ENCODE peak calls at places on chromosomes 3 and 15, in eight cellular contexts. One of them, this sample, is unnamed.

GRCh38 chr3:31815631-31816440 is 165.2 kb downstream of the OSBPL10 start:
- DNase-seq in A549: no peak
- DNase-seq in tibial nerve: no peak
- DNase-seq in transverse colon: no peak
- DNase-seq in adrenal gland: no peak
- DNase-seq in ovary: no peak
- DNase-seq in stomach: no peak
- DNase-seq in IMR-90: no peak
- DNase-seq in this sample: no peak

GRCh38 chr3:109284071-109284470 is 32.2 kb downstream of the DPPA2 start:
- DNase-seq in stomach: no peak
- DNase-seq in transverse colon: no peak
- DNase-seq in A549: no peak
- DNase-seq in IMR-90: no peak
- DNase-seq in ovary: no peak
- DNase-seq in tibial nerve: no peak
- DNase-seq in adrenal gland: no peak
- DNase-seq in this sample: no peak

GRCh38 chr15:52186651-52187486 is 4.3 kb downstream of the GNB5 start:
- DNase-seq in adrenal gland: peak
- DNase-seq in IMR-90: no peak
- DNase-seq in stomach: no peak
- DNase-seq in A549: no peak
- DNase-seq in tibial nerve: no peak
- DNase-seq in ovary: peak
- DNase-seq in transverse colon: no peak
- DNase-seq in this sample: no peak

GRCh38 chr3:116614795-116615362 is 94.7 kb upstream of the TUSC7 start:
- DNase-seq in adrenal gland: no peak
- DNase-seq in stomach: no peak
- DNase-seq in transverse colon: no peak
- DNase-seq in IMR-90: peak
- DNase-seq in A549: no peak
- DNase-seq in tibial nerve: no peak
- DNase-seq in ovary: no peak
- DNase-seq in this sample: no peak

GRCh38 chr3:25527796-25528195 is 99.7 kb downstream of the RARB start:
- DNase-seq in transverse colon: no peak
- DNase-seq in tibial nerve: no peak
- DNase-seq in adrenal gland: no peak
- DNase-seq in A549: no peak
- DNase-seq in stomach: no peak
- DNase-seq in ovary: no peak
- DNase-seq in IMR-90: no peak
- DNase-seq in this sample: no peak

GRCh38 chr3:146970236-146970635 is 365.1 kb upstream of the PLSCR5 start:
- DNase-seq in A549: no peak
- DNase-seq in tibial nerve: no peak
- DNase-seq in IMR-90: no peak
- DNase-seq in transverse colon: no peak
- DNase-seq in adrenal gland: no peak
- DNase-seq in stomach: no peak
- DNase-seq in ovary: no peak
- DNase-seq in this sample: no peak

GRCh38 chr15:63089260-63090043 is 32.2 kb upstream of the LACTB start:
- DNase-seq in adrenal gland: no peak
- DNase-seq in transverse colon: peak
- DNase-seq in A549: peak
- DNase-seq in tibial nerve: no peak
- DNase-seq in ovary: no peak
- DNase-seq in IMR-90: peak
- DNase-seq in stomach: no peak
- DNase-seq in this sample: no peak

GRCh38 chr3:192128060-192128459 is 599.3 kb downstream of the FGF12 start:
- DNase-seq in IMR-90: no peak
- DNase-seq in stomach: no peak
- DNase-seq in ovary: no peak
- DNase-seq in adrenal gland: no peak
- DNase-seq in transverse colon: no peak
- DNase-seq in A549: no peak
- DNase-seq in tibial nerve: no peak
- DNase-seq in this sample: no peak

GRCh38 chr3:189517981-189518380 is 113.2 kb upstream of the TP63 start:
- DNase-seq in adrenal gland: no peak
- DNase-seq in stomach: no peak
- DNase-seq in tibial nerve: no peak
- DNase-seq in ovary: no peak
- DNase-seq in A549: no peak
- DNase-seq in IMR-90: no peak
- DNase-seq in transverse colon: no peak
- DNase-seq in this sample: no peak

GRCh38 chr3:124248471-124249028 is 256.6 kb upstream of the ROPN1 start:
- DNase-seq in transverse colon: peak
- DNase-seq in stomach: peak
- DNase-seq in adrenal gland: peak
- DNase-seq in IMR-90: peak
- DNase-seq in ovary: no peak
- DNase-seq in tibial nerve: no peak
- DNase-seq in A549: peak
- DNase-seq in this sample: peak

GRCh38 chr15:75235760-75236729 is 22.1 kb upstream of the GOLGA6C start:
- DNase-seq in stomach: no peak
- DNase-seq in A549: no peak
- DNase-seq in tibial nerve: no peak
- DNase-seq in ovary: no peak
- DNase-seq in adrenal gland: no peak
- DNase-seq in IMR-90: no peak
- DNase-seq in transverse colon: no peak
- DNase-seq in this sample: peak

GRCh38 chr15:98904466-98905048 is 103.0 kb downstream of the PGPEP1L start:
- DNase-seq in ovary: no peak
- DNase-seq in adrenal gland: peak
- DNase-seq in IMR-90: peak
- DNase-seq in tibial nerve: no peak
- DNase-seq in stomach: no peak
- DNase-seq in transverse colon: peak
- DNase-seq in A549: peak
- DNase-seq in this sample: no peak

GRCh38 chr15:40367673-40368611 is 9.9 kb downstream of the DISP2 start:
- DNase-seq in IMR-90: peak
- DNase-seq in adrenal gland: peak
- DNase-seq in transverse colon: peak
- DNase-seq in stomach: peak
- DNase-seq in A549: peak
- DNase-seq in tibial nerve: peak
- DNase-seq in ovary: peak
- DNase-seq in this sample: peak

GRCh38 chr15:63506537-63507035 is 2.2 kb downstream of the USP3 start:
- DNase-seq in transverse colon: no peak
- DNase-seq in adrenal gland: no peak
- DNase-seq in stomach: no peak
- DNase-seq in tibial nerve: no peak
- DNase-seq in A549: peak
- DNase-seq in ovary: no peak
- DNase-seq in IMR-90: no peak
- DNase-seq in this sample: no peak

GRCh38 chr3:194271459-194272035 is 79.6 kb downstream of the CPN2 start:
- DNase-seq in A549: no peak
- DNase-seq in tibial nerve: no peak
- DNase-seq in IMR-90: no peak
- DNase-seq in stomach: no peak
- DNase-seq in adrenal gland: no peak
- DNase-seq in transverse colon: no peak
- DNase-seq in ovary: no peak
- DNase-seq in this sample: no peak

GRCh38 chr3:100650651-100651611 is 41.5 kb downstream of the ADGRG7 start:
- DNase-seq in stomach: no peak
- DNase-seq in transverse colon: no peak
- DNase-seq in IMR-90: peak
- DNase-seq in A549: peak
- DNase-seq in ovary: no peak
- DNase-seq in adrenal gland: no peak
- DNase-seq in tibial nerve: no peak
- DNase-seq in this sample: no peak

GRCh38 chr3:131353016-131353877 is 28.3 kb upstream of the NUDT16 start:
- DNase-seq in tibial nerve: no peak
- DNase-seq in IMR-90: no peak
- DNase-seq in stomach: no peak
- DNase-seq in adrenal gland: no peak
- DNase-seq in ovary: no peak
- DNase-seq in transverse colon: no peak
- DNase-seq in A549: peak
- DNase-seq in this sample: no peak

GRCh38 chr15:41215708-41216107 is 14.8 kb downstream of the EXD1 start:
- DNase-seq in IMR-90: no peak
- DNase-seq in ovary: no peak
- DNase-seq in adrenal gland: no peak
- DNase-seq in tibial nerve: no peak
- DNase-seq in A549: no peak
- DNase-seq in stomach: no peak
- DNase-seq in transverse colon: no peak
- DNase-seq in this sample: no peak

DNA sequence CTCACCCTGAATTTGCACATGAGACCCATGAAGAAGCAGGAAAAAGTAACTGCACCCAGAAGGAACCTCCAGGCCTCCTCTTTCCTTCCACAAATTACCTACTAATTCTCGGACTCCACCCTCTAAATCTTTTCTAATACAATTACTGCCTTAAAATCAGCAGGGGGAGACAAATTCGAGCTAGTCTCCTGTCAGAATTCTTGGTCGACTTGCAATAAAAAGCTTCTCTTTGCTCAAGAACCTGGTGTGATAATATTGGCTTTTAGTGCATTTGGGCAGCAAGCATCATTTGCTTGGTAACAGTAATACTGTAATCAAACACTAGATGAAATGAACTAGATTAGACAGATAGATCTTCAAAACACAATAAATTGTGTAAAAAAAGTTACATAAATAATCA is 281.9 kb downstream of the RAP2B start:
- DNase-seq in A549: peak
- DNase-seq in tibial nerve: no peak
- DNase-seq in stomach: no peak
- DNase-seq in IMR-90: peak
- DNase-seq in adrenal gland: no peak
- DNase-seq in ovary: no peak
- DNase-seq in transverse colon: no peak
- DNase-seq in this sample: no peak
- TF ChIP-seq CTCF in A549: no peak
- TF ChIP-seq CTCF in tibial nerve: no peak
- TF ChIP-seq CTCF in stomach: no peak
- TF ChIP-seq CTCF in IMR-90: peak
- TF ChIP-seq CTCF in adrenal gland: no peak
- TF ChIP-seq CTCF in ovary: no peak
- TF ChIP-seq CTCF in transverse colon: no peak
- TF ChIP-seq CTCF in this sample: no peak

GRCh38 chr3:72847751-72848702 is at the start of gene SHQ1:
- DNase-seq in adrenal gland: peak
- DNase-seq in IMR-90: peak
- DNase-seq in stomach: peak
- DNase-seq in A549: peak
- DNase-seq in tibial nerve: peak
- DNase-seq in ovary: peak
- DNase-seq in transverse colon: peak
- DNase-seq in this sample: peak
- TF ChIP-seq POLR2A in adrenal gland: peak
- TF ChIP-seq POLR2A in IMR-90: peak
- TF ChIP-seq POLR2A in stomach: no peak
- TF ChIP-seq POLR2A in A549: peak
- TF ChIP-seq POLR2A in tibial nerve: peak
- TF ChIP-seq POLR2A in ovary: peak
- TF ChIP-seq POLR2A in transverse colon: peak
- TF ChIP-seq POLR2A in this sample: no peak

DNA sequence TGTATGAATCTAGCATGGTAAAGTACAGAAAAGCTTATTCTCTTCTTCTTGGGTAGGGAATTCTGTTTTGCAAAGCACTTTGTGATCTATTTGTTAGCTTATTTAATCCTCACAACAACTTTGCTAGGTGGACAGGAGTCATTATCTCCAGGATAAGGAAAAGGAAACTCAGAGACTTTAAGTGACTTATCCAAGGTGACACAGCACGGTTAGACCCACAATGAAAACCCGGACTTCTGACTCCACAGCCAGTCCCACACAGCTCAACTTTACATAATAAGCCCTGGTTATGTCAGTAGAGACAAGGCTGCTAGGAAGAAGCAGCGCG is 384 bp upstream of the NDUFB4 start:
- DNase-seq in A549: no peak
- DNase-seq in adrenal gland: no peak
- DNase-seq in transverse colon: no peak
- DNase-seq in tibial nerve: no peak
- DNase-seq in IMR-90: no peak
- DNase-seq in ovary: no peak
- DNase-seq in stomach: no peak
- DNase-seq in this sample: no peak
- H3K27ac ChIP-seq in A549: peak
- H3K27ac ChIP-seq in adrenal gland: peak
- H3K27ac ChIP-seq in transverse colon: peak
- H3K27ac ChIP-seq in tibial nerve: peak
- H3K27ac ChIP-seq in IMR-90: peak
- H3K27ac ChIP-seq in ovary: peak
- H3K27ac ChIP-seq in stomach: peak
- H3K27ac ChIP-seq in this sample: peak

DNA sequence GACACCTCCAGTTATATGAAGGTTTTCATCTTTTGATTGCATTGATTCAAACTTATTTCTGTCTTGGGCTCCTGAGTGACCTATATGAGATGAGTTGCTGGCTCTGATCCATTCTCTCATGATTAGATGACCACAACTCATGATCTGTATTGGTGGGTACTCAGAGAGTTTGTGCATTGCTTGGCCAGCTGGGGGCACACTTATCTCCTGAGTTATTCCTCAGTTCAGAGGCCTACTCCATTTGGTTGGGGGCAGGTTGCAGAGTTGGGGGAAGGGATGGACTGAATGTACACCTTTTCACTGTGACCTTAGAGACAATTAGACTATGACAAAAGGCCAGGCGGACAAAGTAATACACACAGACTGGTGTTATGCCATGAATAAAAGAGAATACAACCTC is 166.2 kb upstream of the SEMA6D start:
- DNase-seq in stomach: no peak
- DNase-seq in tibial nerve: no peak
- DNase-seq in A549: no peak
- DNase-seq in adrenal gland: no peak
- DNase-seq in transverse colon: no peak
- DNase-seq in IMR-90: no peak
- DNase-seq in ovary: no peak
- DNase-seq in this sample: no peak
- TF ChIP-seq CTCF in stomach: no peak
- TF ChIP-seq CTCF in tibial nerve: no peak
- TF ChIP-seq CTCF in A549: no peak
- TF ChIP-seq CTCF in adrenal gland: no peak
- TF ChIP-seq CTCF in transverse colon: no peak
- TF ChIP-seq CTCF in IMR-90: peak
- TF ChIP-seq CTCF in ovary: no peak
- TF ChIP-seq CTCF in this sample: no peak